ENCODE peak calls at places on chromosomes 7 and 10, in seven cellular contexts. O is neuronal stem cell, L is mesendoderm, G is IMR-90, M is H9, I is H1, F is trophoblast cell. R is an unnamed sample.

GRCh38 chr7:142528608-142529408 is 220.5 kb upstream of the PRSS1 start:
- DNase-seq in O (no peak), L (peak), G (no peak), M (no peak), I (no peak), F (peak), R (no peak)

GRCh38 chr10:125868372-125868975 is 12.6 kb downstream of the DHX32 start:
- DNase-seq in O (no peak), L (peak), G (peak), M (no peak), I (no peak), F (peak), R (peak)

GRCh38 chr7:44762726-44763522 is 14.3 kb downstream of the ZMIZ2 start:
- DNase-seq in O (no peak), L (no peak), G (no peak), M (no peak), I (no peak), F (peak), R (no peak)

GRCh38 chr7:19920200-19920599 is 146.8 kb upstream of the TMEM196 start:
- DNase-seq in O (no peak), L (peak), G (peak), M (no peak), I (no peak), F (peak), R (peak)

GRCh38 chr10:17349717-17350116 is 104.7 kb downstream of the ST8SIA6 start:
- DNase-seq in O (no peak), L (no peak), G (no peak), M (no peak), I (no peak), F (no peak), R (no peak)

GRCh38 chr10:70197235-70197952 is 27.1 kb upstream of the SAR1A start:
- DNase-seq in O (no peak), L (no peak), G (no peak), M (no peak), I (no peak), F (no peak), R (no peak)

GRCh38 chr10:69278446-69278963 is at the start of gene HK1:
- DNase-seq in O (peak), L (peak), G (no peak), M (no peak), I (no peak), F (peak), R (peak)

GRCh38 chr7:80060218-80060806 is 74.3 kb upstream of the GNAI1 start:
- DNase-seq in O (peak), L (peak), G (peak), M (no peak), I (no peak), F (peak), R (peak)

GRCh38 chr7:130150587-130150986 is 54.6 kb downstream of the TMEM209 start:
- DNase-seq in O (no peak), L (peak), G (no peak), M (peak), I (peak), F (no peak), R (no peak)

GRCh38 chr10:93550634-93551033 is 15.8 kb upstream of the FFAR4 start:
- DNase-seq in O (no peak), L (no peak), G (no peak), M (no peak), I (no peak), F (no peak), R (no peak)

GRCh38 chr7:106583133-106583532 is 77.8 kb downstream of the CCDC71L start:
- DNase-seq in O (no peak), L (no peak), G (peak), M (no peak), I (no peak), F (no peak), R (peak)

GRCh38 chr7:2242541-2243482 is 786 bp downstream of the NUDT1 start:
- DNase-seq in O (no peak), L (peak), G (peak), M (peak), I (peak), F (peak), R (peak)

GRCh38 chr7:38369816-38370493 is 96.5 kb upstream of the TARP start:
- DNase-seq in O (peak), L (peak), G (peak), M (peak), I (peak), F (peak), R (peak)

GRCh38 chr7:66921918-66922486 is 977 bp downstream of the TMEM248 start:
- DNase-seq in O (no peak), L (no peak), G (no peak), M (no peak), I (no peak), F (peak), R (no peak)

GRCh38 chr10:5468262-5469106 is 30.9 kb downstream of the CALML5 start:
- DNase-seq in O (no peak), L (no peak), G (no peak), M (no peak), I (peak), F (no peak), R (peak)

GRCh38 chr10:11902646-11903045 is 79.5 kb downstream of the PROSER2 start:
- DNase-seq in O (no peak), L (no peak), G (no peak), M (no peak), I (no peak), F (no peak), R (no peak)

GRCh38 chr10:123613346-123613850 is 52.8 kb upstream of the GPR26 start:
- DNase-seq in O (no peak), L (peak), G (no peak), M (no peak), I (no peak), F (no peak), R (no peak)

GRCh38 chr7:17941171-17941490 is 837 bp upstream of the SNX13 start:
- DNase-seq in O (no peak), L (peak), G (no peak), M (no peak), I (no peak), F (peak), R (peak)

GRCh38 chr7:123639646-123640045 is 16.0 kb upstream of the LMOD2 start:
- DNase-seq in O (no peak), L (no peak), G (no peak), M (no peak), I (no peak), F (no peak), R (no peak)

GRCh38 chr10:124741922-124742417 is 2.2 kb downstream of the FAM53B start:
- DNase-seq in O (no peak), L (peak), G (no peak), M (no peak), I (no peak), F (no peak), R (no peak)

GRCh38 chr7:101708223-101708622 is 79.1 kb upstream of the MYL10 start:
- DNase-seq in O (no peak), L (no peak), G (no peak), M (no peak), I (no peak), F (no peak), R (no peak)

GRCh38 chr7:6614941-6615737 is at the start of gene ZNF853:
- DNase-seq in O (peak), L (peak), G (no peak), M (no peak), I (peak), F (no peak), R (peak)

GRCh38 chr7:130853503-130854279 is 119.7 kb upstream of the KLF14 start:
- DNase-seq in O (no peak), L (no peak), G (peak), M (no peak), I (no peak), F (peak), R (peak)

GRCh38 chr10:13720699-13721098 is 133.9 kb downstream of the PRPF18 start:
- DNase-seq in O (no peak), L (no peak), G (no peak), M (no peak), I (no peak), F (no peak), R (no peak)

GRCh38 chr7:41134242-41134872 is 568.5 kb downstream of the INHBA start:
- DNase-seq in O (no peak), L (peak), G (peak), M (no peak), I (no peak), F (peak), R (peak)

GRCh38 chr7:100818825-100819224 is 8.5 kb downstream of the EPHB4 start:
- DNase-seq in O (no peak), L (no peak), G (no peak), M (no peak), I (no peak), F (no peak), R (no peak)

GRCh38 chr7:1951600-1951999 is 281.1 kb downstream of the MAD1L1 start:
- DNase-seq in O (no peak), L (no peak), G (no peak), M (no peak), I (no peak), F (no peak), R (no peak)

GRCh38 chr7:1767524-1767923 is 97.4 kb downstream of the ELFN1 start:
- DNase-seq in O (no peak), L (peak), G (no peak), M (no peak), I (no peak), F (no peak), R (no peak)

GRCh38 chr10:102628451-102628911 is 15.8 kb upstream of the TRIM8 start:
- DNase-seq in O (no peak), L (peak), G (no peak), M (no peak), I (no peak), F (peak), R (peak)

GRCh38 chr10:49207113-49207512 is 18.9 kb upstream of the TMEM273 start:
- DNase-seq in O (no peak), L (no peak), G (no peak), M (no peak), I (no peak), F (no peak), R (no peak)

GRCh38 chr10:92768104-92768503 is 78.3 kb downstream of the HHEX start:
- DNase-seq in O (no peak), L (no peak), G (no peak), M (no peak), I (no peak), F (no peak), R (no peak)

GRCh38 chr7:158544708-158545107 is 42.9 kb downstream of the PTPRN2 start:
- DNase-seq in O (no peak), L (no peak), G (no peak), M (no peak), I (no peak), F (no peak), R (no peak)

GRCh38 chr10:114261116-114261515 is 22.1 kb downstream of the VWA2 start:
- DNase-seq in O (no peak), L (no peak), G (peak), M (no peak), I (no peak), F (no peak), R (peak)

GRCh38 chr10:69335063-69335587 is 56.8 kb downstream of the HK1 start:
- DNase-seq in O (no peak), L (no peak), G (no peak), M (no peak), I (no peak), F (peak), R (peak)

GRCh38 chr7:122883049-122883670 is 3.1 kb downstream of the CADPS2 start:
- DNase-seq in O (no peak), L (no peak), G (no peak), M (no peak), I (no peak), F (no peak), R (no peak)

DNA sequence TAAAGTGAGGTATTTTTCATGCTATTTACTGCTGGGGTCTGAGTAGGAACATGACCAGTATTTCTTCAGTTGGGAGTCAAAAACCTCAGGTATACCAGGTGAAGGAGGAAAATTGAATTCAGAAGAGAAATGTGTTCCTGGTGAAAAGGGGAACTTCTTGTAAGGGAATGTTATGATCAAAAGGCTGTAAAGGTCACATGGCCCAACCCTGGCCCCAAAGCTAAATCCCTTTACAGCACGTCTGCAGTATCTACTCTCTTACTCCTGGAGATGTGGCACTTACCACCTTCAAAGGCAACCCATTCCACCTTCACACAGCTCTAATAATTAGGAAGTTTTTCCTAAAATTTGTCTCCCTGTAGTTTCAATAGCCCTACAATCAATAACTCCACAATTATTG is 15.2 kb downstream of the PIK3AP1 start:
- DNase-seq in O (no peak), L (no peak), G (no peak), M (no peak), I (no peak), F (no peak), R (no peak)
- H3K4me2 ChIP-seq in O (no peak), L (no peak), G (no peak), M (no peak), I (no peak), F (no peak), R (no peak)

DNA sequence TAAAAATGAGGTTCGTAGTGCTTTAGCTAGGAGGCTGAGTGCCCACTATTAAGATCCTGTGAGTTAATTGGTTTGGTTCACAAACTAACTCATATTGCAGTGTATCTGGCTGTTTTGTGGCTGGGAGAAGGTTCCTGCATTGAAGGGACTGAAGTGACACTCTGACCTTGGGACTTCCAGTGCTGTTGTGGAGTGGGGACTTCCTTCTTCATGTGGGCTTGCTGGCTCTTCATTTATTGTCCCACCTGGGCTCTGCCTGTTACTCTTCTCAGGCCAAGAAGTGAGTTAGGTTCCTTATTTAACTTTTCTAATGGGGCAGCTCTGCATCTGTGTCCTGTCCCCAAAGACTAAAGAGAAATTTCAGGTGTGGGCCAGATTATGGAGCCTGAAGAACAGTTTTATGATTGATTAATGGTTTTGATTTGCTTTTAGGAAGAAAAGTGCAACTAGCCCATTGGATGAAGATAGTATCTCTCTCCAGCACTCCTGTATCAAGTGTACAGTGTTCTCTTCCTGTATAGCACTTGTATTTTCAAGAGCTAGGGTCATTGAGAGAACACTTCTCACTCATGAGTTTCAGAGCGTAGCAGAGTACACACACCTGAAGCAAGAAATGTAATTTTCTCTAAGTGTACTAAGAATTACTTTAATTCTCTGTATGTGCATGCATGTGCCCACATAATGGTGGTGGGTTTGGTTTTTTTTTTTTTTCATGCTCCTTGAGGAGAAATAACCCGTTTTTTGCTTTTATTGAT is 54.8 kb downstream of the AUTS2 start:
- DNase-seq in O (no peak), L (no peak), G (no peak), M (no peak), I (no peak), F (no peak), R (no peak)
- H2AK5ac ChIP-seq in O (no peak), L (peak), G (no peak), M (no peak), I (no peak), F (no peak), R (no peak)

GRCh38 chr7:90272242-90272641 is 27.3 kb downstream of the CFAP69 start:
- DNase-seq in O (no peak), L (no peak), G (no peak), M (no peak), I (no peak), F (no peak), R (no peak)
- H3K4me2 ChIP-seq in O (no peak), L (no peak), G (no peak), M (no peak), I (no peak), F (no peak), R (no peak)

GRCh38 chr10:131775833-131776232 is 125.0 kb upstream of the PPP2R2D start:
- DNase-seq in O (no peak), L (no peak), G (no peak), M (no peak), I (peak), F (no peak), R (no peak)
- H2AK5ac ChIP-seq in O (no peak), L (no peak), G (no peak), M (no peak), I (no peak), F (no peak), R (no peak)

GRCh38 chr7:127904706-127905056 is 126.6 kb downstream of the LRRC4 start:
- DNase-seq in O (no peak), L (peak), G (peak), M (no peak), I (no peak), F (no peak), R (peak)

GRCh38 chr7:127907110-127907509 is 124.1 kb downstream of the LRRC4 start:
- DNase-seq in O (no peak), L (no peak), G (no peak), M (no peak), I (no peak), F (no peak), R (no peak)

GRCh38 chr7:127905491-127906330 is 125.5 kb downstream of the LRRC4 start:
- DNase-seq in O (no peak), L (peak), G (peak), M (no peak), I (no peak), F (peak), R (peak)

GRCh38 chr7:127901895-127902703 is 129.1 kb downstream of the LRRC4 start:
- DNase-seq in O (no peak), L (no peak), G (no peak), M (no peak), I (no peak), F (peak), R (peak)

DNA sequence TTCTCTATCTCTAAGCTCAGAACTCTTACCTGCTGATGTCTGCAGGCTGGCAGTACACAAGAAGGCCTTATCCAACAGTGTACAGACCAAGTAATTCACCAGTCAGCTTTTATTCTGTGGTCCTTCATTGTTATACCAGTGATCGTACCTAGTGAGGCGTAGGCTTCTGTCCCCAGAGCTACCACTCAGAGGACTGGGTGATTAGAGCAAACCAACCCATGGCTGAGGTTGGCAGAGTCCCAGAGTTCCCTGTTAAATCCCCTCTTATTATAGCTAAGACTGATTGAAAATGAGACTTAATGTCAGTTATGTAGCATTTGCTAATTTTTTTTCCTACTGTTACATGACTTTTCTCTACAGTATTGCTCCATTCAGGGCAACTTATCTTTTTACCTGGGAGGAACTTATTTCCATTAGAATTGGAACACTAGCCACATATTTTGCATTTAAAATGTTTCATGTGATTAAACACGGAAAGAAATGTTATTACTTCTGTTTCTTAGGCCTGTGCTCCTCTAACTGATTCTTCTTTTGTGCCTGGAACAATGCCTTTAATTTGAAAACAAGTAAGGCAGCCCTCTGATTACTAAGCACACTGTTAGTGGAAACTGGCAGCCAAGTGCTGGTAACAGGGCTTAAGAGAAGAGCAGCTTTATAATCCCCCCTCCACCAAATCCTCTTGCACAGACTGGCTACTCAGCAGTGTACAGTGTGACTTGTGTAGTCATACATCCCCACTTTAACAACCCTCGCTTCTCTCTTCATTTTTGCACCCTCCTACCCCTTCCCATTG is 127.1 kb downstream of the LRRC4 start:
- DNase-seq in O (peak), L (no peak), G (no peak), M (no peak), I (no peak), F (no peak), R (no peak)
- H3K4me2 ChIP-seq in O (no peak), L (no peak), G (no peak), M (no peak), I (peak), F (no peak), R (no peak)

GRCh38 chr10:73865459-73866442 is 8.6 kb downstream of the CAMK2G start:
- DNase-seq in O (no peak), L (peak), G (no peak), M (no peak), I (no peak), F (no peak), R (no peak)

GRCh38 chr10:73867126-73867807 is 7.1 kb downstream of the CAMK2G start:
- DNase-seq in O (no peak), L (no peak), G (no peak), M (no peak), I (no peak), F (no peak), R (no peak)

GRCh38 chr10:73866621-73867020 is 7.7 kb downstream of the CAMK2G start:
- DNase-seq in O (no peak), L (no peak), G (no peak), M (no peak), I (no peak), F (no peak), R (no peak)

GRCh38 chr10:73868655-73869195 is 5.6 kb downstream of the CAMK2G start:
- DNase-seq in O (no peak), L (no peak), G (no peak), M (no peak), I (no peak), F (no peak), R (no peak)

DNA sequence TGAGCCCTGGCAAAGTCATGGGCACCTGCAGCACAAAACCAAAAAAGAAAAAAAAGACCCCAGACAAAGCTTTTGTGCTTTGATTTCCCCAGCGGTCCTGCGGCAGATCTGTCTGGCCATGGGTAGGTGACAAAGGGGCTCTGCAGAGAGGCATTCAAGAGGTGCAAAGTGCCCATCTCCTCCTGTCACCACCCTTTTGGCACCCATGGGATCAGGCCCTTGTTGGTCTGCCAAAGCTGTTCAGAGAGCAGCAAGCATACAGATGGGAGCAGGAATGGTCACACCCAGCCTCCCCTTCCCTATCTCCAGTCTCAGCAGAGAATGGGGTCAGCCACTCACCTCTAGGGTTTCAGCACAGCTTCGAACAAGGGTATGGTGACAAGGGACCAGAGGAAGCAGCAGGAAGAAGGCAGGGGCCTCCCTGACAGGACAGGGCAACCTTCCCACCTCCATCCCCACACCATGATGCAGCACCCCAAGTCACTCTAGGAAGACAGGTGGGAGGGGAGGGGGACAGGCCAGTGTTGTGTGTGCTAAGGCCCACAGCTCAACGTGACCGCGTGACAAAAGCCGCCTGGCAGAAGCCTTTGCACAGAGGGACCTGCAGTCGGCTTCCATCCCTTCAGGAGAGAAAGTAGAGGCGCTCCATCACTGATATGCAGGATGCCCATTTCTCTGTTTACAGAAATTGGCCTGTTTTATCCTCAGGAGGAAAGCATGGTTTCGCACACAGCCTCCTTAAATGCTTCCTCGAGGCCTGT is 6.3 kb downstream of the CAMK2G start:
- DNase-seq in O (no peak), L (no peak), G (no peak), M (no peak), I (no peak), F (no peak), R (no peak)
- H2AK5ac ChIP-seq in O (no peak), L (no peak), G (no peak), M (no peak), I (peak), F (no peak), R (no peak)